ENCODE peak calls at places on chromosomes 12 and 14, in six cellular contexts. N is cardiac muscle cell, P is aorta, T is astrocyte, U is body of pancreas, J is left ventricle myocardium inferior. I is an unnamed sample. For H3K4me1, the result is how much of the 10 kb centered on the place peaks cover.

GRCh38 chr12:118377005-118377890 is 893 bp downstream of the SUDS3 start:
- DNase-seq in J (no peak), P (no peak), N (no peak), U (no peak), T (no peak), I (no peak)

GRCh38 chr14:68643673-68644072 is 149.2 kb downstream of the ZFP36L1 start:
- DNase-seq in J (no peak), U (no peak), P (no peak), N (no peak), T (no peak), I (no peak)

GRCh38 chr14:38548091-38548490 is 292.2 kb upstream of the CLEC14A start:
- DNase-seq in T (peak), J (no peak), N (no peak), P (no peak), U (no peak), I (no peak)

GRCh38 chr12:105534068-105534467 is 203.6 kb downstream of the C12orf75 start:
- DNase-seq in N (no peak), P (no peak), U (no peak), T (no peak), J (no peak), I (no peak)

GRCh38 chr14:100535287-100536131 is 51.7 kb downstream of the BEGAIN start:
- DNase-seq in J (peak), U (no peak), P (no peak), N (no peak), T (no peak), I (no peak)

GRCh38 chr12:72681028-72681427 is 408.9 kb downstream of the TRHDE start:
- DNase-seq in P (no peak), N (no peak), T (no peak), J (no peak), U (no peak), I (no peak)

GRCh38 chr12:41067941-41068645 is 120.0 kb upstream of the PDZRN4 start:
- DNase-seq in U (no peak), J (no peak), T (no peak), N (no peak), P (no peak), I (no peak)

GRCh38 chr14:68881396-68881795 is 88.5 kb upstream of the ZFP36L1 start:
- DNase-seq in N (no peak), J (no peak), U (peak), T (no peak), P (peak), I (no peak)

GRCh38 chr14:71694888-71695505 is 237.2 kb upstream of the RGS6 start:
- DNase-seq in T (no peak), P (no peak), N (no peak), J (no peak), U (no peak), I (no peak)

GRCh38 chr14:34035934-34036250 is 85.0 kb upstream of the EGLN3 start:
- DNase-seq in N (no peak), J (no peak), T (no peak), U (no peak), P (no peak), I (no peak)

GRCh38 chr12:52119398-52120254 is 40.1 kb downstream of the SMIM41 start:
- DNase-seq in J (peak), P (no peak), U (peak), N (peak), T (no peak), I (no peak)

GRCh38 chr12:54301428-54302045 is 722 bp upstream of the NFE2 start:
- DNase-seq in N (no peak), P (no peak), J (no peak), U (no peak), T (no peak), I (no peak)

GRCh38 chr12:54300732-54301427 is at the start of gene NFE2:
- DNase-seq in N (peak), U (peak), T (peak), P (peak), J (peak), I (no peak)

GRCh38 chr12:54300267-54300731 is 516 bp downstream of the NFE2 start:
- DNase-seq in P (no peak), U (no peak), J (no peak), T (no peak), N (no peak), I (no peak)

GRCh38 chr12:54298904-54299303 is 1.9 kb downstream of the NFE2 start:
- DNase-seq in U (no peak), T (no peak), J (no peak), P (no peak), N (no peak), I (no peak)

GRCh38 chr12:54299515-54300266 is 1.1 kb downstream of the NFE2 start:
- DNase-seq in N (no peak), J (no peak), U (no peak), P (no peak), T (no peak), I (no peak)
- H3K4me3 ChIP-seq in N (no peak), J (no peak), U (no peak), P (no peak), T (no peak), I (peak)

GRCh38 chr12:70178038-70178437 is 65.2 kb upstream of the CNOT2 start:
- DNase-seq in P (no peak), J (no peak), N (peak), U (no peak), T (no peak), I (no peak)
- H3K27ac ChIP-seq in P (no peak), J (peak), N (no peak), U (peak), T (no peak), I (peak)

GRCh38 chr14:91363776-91364523 is 53.7 kb downstream of the CCDC88C start:
- DNase-seq in U (no peak), N (no peak), J (no peak), P (peak), T (no peak), I (no peak)

GRCh38 chr14:91367173-91368171 is 50.1 kb downstream of the CCDC88C start:
- DNase-seq in N (peak), P (no peak), T (peak), J (no peak), U (peak), I (no peak)

GRCh38 chr14:91365552-91365951 is 52.1 kb downstream of the CCDC88C start:
- DNase-seq in N (no peak), T (no peak), P (no peak), U (no peak), J (no peak), I (no peak)

GRCh38 chr14:91366749-91367148 is 50.9 kb downstream of the CCDC88C start:
- DNase-seq in T (no peak), U (no peak), P (peak), N (no peak), J (no peak), I (no peak)

GRCh38 chr14:91364524-91365270 is 52.9 kb downstream of the CCDC88C start:
- DNase-seq in T (no peak), N (no peak), J (no peak), U (no peak), P (no peak), I (no peak)
- H3K4me1 ChIP-seq in T (under half), N (under half), J (under half), U (under half), P (under half), I (under half)

DNA sequence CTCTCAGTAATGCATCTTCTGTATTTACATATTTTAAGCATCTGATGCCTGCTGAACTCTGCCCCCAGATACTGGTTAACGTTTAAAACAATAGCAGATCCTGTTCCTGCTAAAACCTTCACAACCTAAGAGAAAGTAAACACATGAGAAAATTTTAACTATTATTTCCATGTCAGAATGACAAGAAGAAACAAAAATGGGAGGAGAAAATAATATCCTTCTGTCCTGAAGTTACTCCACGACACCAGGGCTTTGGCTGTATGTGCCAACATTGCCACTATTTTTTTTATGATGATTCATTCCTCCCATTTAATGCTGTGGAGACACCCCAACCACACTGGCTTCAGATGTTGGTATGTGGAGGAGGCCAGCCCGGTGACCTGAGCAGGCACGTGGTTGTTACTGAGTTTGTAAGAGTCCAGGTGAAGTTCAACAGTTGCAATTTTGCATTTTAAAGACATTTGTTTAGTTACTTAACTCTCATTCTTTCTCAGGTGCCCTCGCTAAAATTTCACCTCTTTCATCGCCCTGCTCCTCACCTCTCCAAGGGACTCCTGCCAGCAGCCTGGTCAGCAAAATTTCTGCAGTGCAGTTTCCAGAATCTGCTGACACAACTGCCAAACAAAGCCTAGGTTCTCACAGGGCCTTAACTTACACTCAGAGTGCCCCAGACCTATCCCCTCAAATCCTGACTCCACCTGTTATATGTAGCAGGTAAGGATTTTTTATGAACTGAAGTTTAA is 65.5 kb upstream of the SLCO1C1 start:
- DNase-seq in J (peak), N (peak), P (peak), T (peak), U (no peak), I (no peak)
- H3K4me3 ChIP-seq in J (no peak), N (no peak), P (no peak), T (no peak), U (no peak), I (no peak)

DNA sequence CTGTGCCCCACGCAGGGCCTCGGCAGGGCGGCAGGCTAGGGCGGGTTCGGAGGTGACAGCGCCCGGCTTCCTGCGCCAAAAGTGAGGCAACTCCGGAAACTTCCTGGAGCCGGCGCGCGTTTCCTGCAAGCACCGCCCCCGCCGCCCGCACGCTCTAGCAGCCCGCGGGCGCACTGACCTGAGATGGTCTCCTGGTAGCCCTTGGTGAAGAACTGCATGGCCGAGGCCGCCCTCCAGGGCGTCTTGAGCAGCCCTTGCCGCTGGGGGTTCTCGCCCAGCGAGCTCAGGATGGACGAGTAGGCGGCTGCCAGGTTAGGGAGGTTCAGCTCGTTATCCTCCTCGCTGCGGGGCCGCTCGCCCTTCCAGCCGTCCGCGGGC is 494 bp downstream of the GCH1 start:
- DNase-seq in P (peak), J (peak), T (peak), N (peak), U (peak), I (peak)
- H3K27ac ChIP-seq in P (no peak), J (peak), T (no peak), N (no peak), U (peak), I (peak)

GRCh38 chr12:93913845-93914244 is 234.5 kb upstream of the PLXNC1 start:
- DNase-seq in J (no peak), P (no peak), U (no peak), N (peak), T (peak), I (no peak)
- H3K4me1 ChIP-seq in J (under half), P (under half), U (under half), N (under half), T (under half), I (under half)

DNA sequence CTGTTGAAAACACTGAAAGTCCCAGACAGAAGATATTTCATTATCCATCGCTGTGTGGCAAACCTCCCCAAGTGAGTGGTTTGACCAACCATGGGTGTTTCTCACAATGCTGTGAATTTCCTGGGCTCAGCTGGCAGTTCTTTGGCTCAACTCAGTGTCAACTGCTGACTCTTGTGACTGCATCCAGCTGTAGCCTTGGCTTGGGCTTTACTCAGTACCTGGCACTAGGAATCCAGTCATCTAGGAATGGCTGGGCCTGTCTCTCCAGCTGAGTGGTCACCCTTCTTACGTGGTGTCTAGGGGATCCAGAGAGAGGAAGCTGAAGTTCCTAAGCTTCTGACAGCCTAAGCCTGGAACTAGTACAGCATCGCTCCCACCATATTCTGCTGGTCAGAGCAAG is 80.7 kb upstream of the PSMC1 start:
- DNase-seq in J (no peak), U (no peak), P (no peak), N (no peak), T (no peak), I (no peak)
- H3K4me3 ChIP-seq in J (no peak), U (no peak), P (no peak), N (no peak), T (no peak), I (no peak)